ENCODE peak calls at places on chromosomes 2 and 18, in eight cellular contexts. One of them, this sample, is unnamed.

GRCh38 chr2:65357959-65358294 is 74.5 kb downstream of the SPRED2 start:
- DNase-seq in left lung: no peak
- DNase-seq in dorsolateral prefrontal cortex: no peak
- DNase-seq in omental fat pad: no peak
- DNase-seq in thoracic aorta: no peak
- DNase-seq in GM12865: peak
- DNase-seq in cardiac fibroblast: no peak
- DNase-seq in neural progenitor cell: no peak
- DNase-seq in this sample: no peak

GRCh38 chr18:65527879-65528633 is 222.8 kb upstream of the CDH7 start:
- DNase-seq in left lung: no peak
- DNase-seq in dorsolateral prefrontal cortex: no peak
- DNase-seq in omental fat pad: no peak
- DNase-seq in thoracic aorta: no peak
- DNase-seq in GM12865: no peak
- DNase-seq in cardiac fibroblast: no peak
- DNase-seq in neural progenitor cell: no peak
- DNase-seq in this sample: no peak

GRCh38 chr2:54386993-54387590 is 69.0 kb upstream of the SPTBN1 start:
- DNase-seq in left lung: no peak
- DNase-seq in dorsolateral prefrontal cortex: no peak
- DNase-seq in omental fat pad: no peak
- DNase-seq in thoracic aorta: no peak
- DNase-seq in GM12865: no peak
- DNase-seq in cardiac fibroblast: peak
- DNase-seq in neural progenitor cell: no peak
- DNase-seq in this sample: no peak

GRCh38 chr18:14933049-14933851 is 185.3 kb downstream of the ANKRD30B start:
- DNase-seq in left lung: no peak
- DNase-seq in dorsolateral prefrontal cortex: no peak
- DNase-seq in omental fat pad: no peak
- DNase-seq in thoracic aorta: no peak
- DNase-seq in GM12865: no peak
- DNase-seq in cardiac fibroblast: no peak
- DNase-seq in neural progenitor cell: no peak
- DNase-seq in this sample: no peak

GRCh38 chr2:3708576-3708975 is 5.2 kb downstream of the DCDC2C start:
- DNase-seq in left lung: no peak
- DNase-seq in dorsolateral prefrontal cortex: no peak
- DNase-seq in omental fat pad: no peak
- DNase-seq in thoracic aorta: no peak
- DNase-seq in GM12865: no peak
- DNase-seq in cardiac fibroblast: no peak
- DNase-seq in neural progenitor cell: no peak
- DNase-seq in this sample: no peak

GRCh38 chr2:9398881-9399805 is 24.2 kb downstream of the ITGB1BP1 start:
- DNase-seq in left lung: no peak
- DNase-seq in dorsolateral prefrontal cortex: no peak
- DNase-seq in omental fat pad: no peak
- DNase-seq in thoracic aorta: no peak
- DNase-seq in GM12865: no peak
- DNase-seq in cardiac fibroblast: no peak
- DNase-seq in neural progenitor cell: no peak
- DNase-seq in this sample: no peak

GRCh38 chr18:48504819-48505218 is 34.0 kb upstream of the CTIF start:
- DNase-seq in left lung: no peak
- DNase-seq in dorsolateral prefrontal cortex: no peak
- DNase-seq in omental fat pad: no peak
- DNase-seq in thoracic aorta: no peak
- DNase-seq in GM12865: no peak
- DNase-seq in cardiac fibroblast: no peak
- DNase-seq in neural progenitor cell: no peak
- DNase-seq in this sample: no peak

GRCh38 chr2:228140934-228141528 is 40.5 kb downstream of the SPHKAP start:
- DNase-seq in left lung: no peak
- DNase-seq in dorsolateral prefrontal cortex: no peak
- DNase-seq in omental fat pad: no peak
- DNase-seq in thoracic aorta: no peak
- DNase-seq in GM12865: peak
- DNase-seq in cardiac fibroblast: no peak
- DNase-seq in neural progenitor cell: no peak
- DNase-seq in this sample: no peak

GRCh38 chr2:217166241-217166640 is 306.4 kb upstream of the TNP1 start:
- DNase-seq in left lung: no peak
- DNase-seq in dorsolateral prefrontal cortex: no peak
- DNase-seq in omental fat pad: no peak
- DNase-seq in thoracic aorta: no peak
- DNase-seq in GM12865: peak
- DNase-seq in cardiac fibroblast: peak
- DNase-seq in neural progenitor cell: peak
- DNase-seq in this sample: no peak